ENCODE peak calls at places on chromosomes 13 and 19, in five cellular contexts. A is adipocyte, W is GM04504, B is activated T-cell treated with anti-CD3 and anti-CD28 coated beads for 48 hours, F is body of pancreas. O is an unnamed sample.

GRCh38 chr13:26971990-26972888 is 199.4 kb downstream of the USP12 start:
- DNase-seq in A (no peak), W (no peak), B (peak; percentile 15), F (peak; percentile 68), O (peak; percentile 62)

GRCh38 chr19:18789883-18790565 is 1.1 kb downstream of the COMP start:
- DNase-seq in A (peak; percentile 57), W (no peak), B (peak; percentile 21), F (peak; percentile 40), O (no peak)

GRCh38 chr13:81659984-81660383 is 1319.1 kb upstream of the SPRY2 start:
- DNase-seq in A (no peak), W (no peak), B (no peak), F (no peak), O (no peak)

GRCh38 chr13:30257433-30258099 is 49.8 kb downstream of the KATNAL1 start:
- DNase-seq in A (no peak), W (no peak), B (no peak), F (no peak), O (no peak)

GRCh38 chr19:7372810-7373209 is 24.1 kb downstream of the ARHGEF18 start:
- DNase-seq in A (no peak), W (no peak), B (no peak), F (no peak), O (no peak)

GRCh38 chr13:41502676-41503075 is 45.3 kb downstream of the RGCC start:
- DNase-seq in A (no peak), W (no peak), B (no peak), F (no peak), O (no peak)

GRCh38 chr19:54952591-54953344 is 5.4 kb upstream of the NLRP7 start:
- DNase-seq in A (no peak), W (no peak), B (no peak), F (no peak), O (peak; percentile 14)

GRCh38 chr13:50917572-50917971 is 8.0 kb downstream of the RNASEH2B start:
- DNase-seq in A (no peak), W (no peak), B (no peak), F (no peak), O (no peak)

GRCh38 chr13:81396172-81396571 is 1055.2 kb upstream of the SPRY2 start:
- DNase-seq in A (no peak), W (no peak), B (no peak), F (no peak), O (no peak)

GRCh38 chr13:80513196-80513595 is 172.3 kb upstream of the SPRY2 start:
- DNase-seq in A (no peak), W (no peak), B (no peak), F (no peak), O (no peak)

GRCh38 chr13:28494861-28495585 is at the start of gene FLT1:
- DNase-seq in A (peak; percentile 78), W (no peak), B (peak; percentile 25), F (peak; percentile 27), O (peak; percentile 6)